ENCODE peak calls at places on chromosomes 6 and 20, in ten cellular contexts. G is head of caudate nucleus; Q is CD4-positive, CD25-positive, alpha-beta regulatory T cell; H is kidney epithelial cell; R is GM23338; Y is GM12865; J is mesothelial cell of epicardium; D is heart left ventricle; O is lower lobe of right lung; P is M059J. Z is an unnamed sample.

GRCh38 chr6:124963416-124964083 is 1.3 kb downstream of the RNF217 start:
- DNase-seq in G (no peak), O (no peak), D (no peak), Y (no peak), H (no peak), R (peak; percentile 52), P (peak; percentile 68), J (no peak), Q (no peak), Z (no peak)

GRCh38 chr6:52362443-52363221 is 681 bp downstream of the PAQR8 start:
- DNase-seq in P (peak; percentile 56), O (peak; percentile 47), H (no peak), Y (peak; percentile 56), J (peak; percentile 21), G (peak; percentile 56), D (peak; percentile 36), R (peak; percentile 77), Q (no peak), Z (peak; percentile 58)

GRCh38 chr6:156485145-156485544 is 292.0 kb upstream of the ARID1B start:
- DNase-seq in J (no peak), H (no peak), Y (no peak), D (no peak), R (peak; percentile 27), P (no peak), G (no peak), Q (no peak), O (no peak), Z (no peak)

GRCh38 chr6:6721606-6722005 is 133.1 kb downstream of the LY86 start:
- DNase-seq in H (no peak), P (no peak), D (no peak), J (no peak), O (no peak), R (no peak), Q (no peak), G (no peak), Y (no peak), Z (no peak)

GRCh38 chr6:73888050-73888449 is 192.0 kb downstream of the CD109 start:
- DNase-seq in G (no peak), H (no peak), Y (no peak), Q (no peak), R (no peak), D (no peak), P (no peak), O (no peak), J (no peak), Z (no peak)

GRCh38 chr6:19569563-19569962 is 267.6 kb upstream of the ID4 start:
- DNase-seq in J (no peak), R (no peak), P (no peak), D (no peak), H (no peak), Y (no peak), O (no peak), G (no peak), Q (no peak), Z (no peak)

GRCh38 chr20:9590189-9590588 is 75.8 kb downstream of the LAMP5 start:
- DNase-seq in R (no peak), J (no peak), H (no peak), D (no peak), Q (no peak), O (no peak), P (peak; percentile 55), G (no peak), Y (peak; percentile 35), Z (no peak)

GRCh38 chr6:34585512-34586045 is 29.4 kb upstream of the SPDEF start:
- DNase-seq in G (no peak), O (no peak), P (peak; percentile 36), Q (no peak), R (no peak), H (no peak), Y (no peak), D (no peak), J (no peak), Z (no peak)

GRCh38 chr6:134950482-134950881 is 581 bp upstream of the ALDH8A1 start:
- DNase-seq in H (no peak), P (no peak), D (no peak), Y (no peak), Q (no peak), J (no peak), R (no peak), O (no peak), G (no peak), Z (no peak)

GRCh38 chr20:10629946-10630345 is 43.9 kb downstream of the JAG1 start:
- DNase-seq in G (no peak), R (no peak), D (no peak), Q (no peak), J (no peak), P (no peak), H (no peak), Y (no peak), O (no peak), Z (no peak)

GRCh38 chr6:5153186-5153585 is 68.0 kb downstream of the PPP1R3G start:
- DNase-seq in G (no peak), Y (no peak), J (no peak), H (no peak), O (no peak), Q (no peak), P (no peak), R (no peak), D (no peak), Z (no peak)

Z was measured in aorta.